ENCODE peak calls at places on chromosome 12, in seven cellular contexts. T is esophagus squamous epithelium, V is SK-N-SH, R is mesenchymal stem cell, X is ascending aorta, F is suprapubic skin, I is fibroblast of lung. N is an unnamed sample. For H3K27me3, the result is how much of the 10 kb centered on the place peaks cover.

GRCh38 chr12:11446372-11446771 is 51.0 kb upstream of the PRB2 start:
- DNase-seq in X (no peak), V (no peak), F (no peak), I (no peak), R (no peak), T (no peak), N (no peak)

GRCh38 chr12:122995503-122996187 is 15.2 kb downstream of the ARL6IP4 start:
- DNase-seq in X (no peak), R (no peak), T (no peak), I (no peak), F (no peak), V (no peak), N (no peak)

GRCh38 chr12:95724767-95725166 is 65.8 kb downstream of the NTN4 start:
- DNase-seq in T (no peak), R (no peak), V (no peak), F (no peak), X (no peak), I (no peak), N (no peak)

GRCh38 chr12:27333311-27334009 is 824 bp downstream of the BMAL2 start:
- DNase-seq in X (no peak), F (peak), I (no peak), T (no peak), V (peak), R (peak), N (no peak)

GRCh38 chr12:50928392-50928791 is 24.0 kb upstream of the HIGD1C start:
- DNase-seq in V (no peak), F (no peak), X (no peak), T (no peak), R (no peak), I (peak), N (no peak)

GRCh38 chr12:6206327-6206726 is 6.1 kb downstream of the CD9 start:
- DNase-seq in R (no peak), X (no peak), T (no peak), I (no peak), F (no peak), V (no peak), N (no peak)

GRCh38 chr12:45587877-45588530 is 141.5 kb upstream of the ARID2 start:
- DNase-seq in T (no peak), X (no peak), R (no peak), I (no peak), V (no peak), F (no peak), N (no peak)

GRCh38 chr12:131796754-131797587 is 31.2 kb upstream of the MMP17 start:
- DNase-seq in I (no peak), T (no peak), V (no peak), R (no peak), F (no peak), X (no peak), N (no peak)

GRCh38 chr12:5262450-5262849 is 169.5 kb upstream of the NTF3 start:
- DNase-seq in X (no peak), V (no peak), T (no peak), F (no peak), I (peak), R (no peak), N (no peak)

GRCh38 chr12:77372469-77372868 is 307.1 kb upstream of the E2F7 start:
- DNase-seq in T (no peak), F (no peak), R (no peak), I (no peak), X (no peak), V (no peak), N (no peak)

GRCh38 chr12:70598467-70599194 is 38.6 kb downstream of the PTPRB start:
- DNase-seq in F (no peak), I (no peak), X (no peak), R (no peak), T (no peak), V (peak), N (no peak)

GRCh38 chr12:121678721-121679300 is 9.4 kb upstream of the MORN3 start:
- DNase-seq in F (no peak), X (no peak), I (no peak), V (no peak), R (no peak), T (no peak), N (no peak)

GRCh38 chr12:51821423-51822260 is 26.9 kb downstream of the FIGNL2 start:
- DNase-seq in X (no peak), I (no peak), R (no peak), V (no peak), F (no peak), T (no peak), N (no peak)

GRCh38 chr12:89603678-89604077 is 77.8 kb upstream of the POC1B start:
- DNase-seq in X (no peak), V (no peak), T (no peak), I (no peak), F (no peak), R (no peak), N (no peak)

GRCh38 chr12:88393017-88393767 is 187.1 kb downstream of the KITLG start:
- DNase-seq in X (no peak), V (peak), T (no peak), F (no peak), R (peak), I (no peak), N (no peak)

GRCh38 chr12:40793471-40793870 is 101.2 kb downstream of the CNTN1 start:
- DNase-seq in X (no peak), R (no peak), T (no peak), I (no peak), V (no peak), F (no peak), N (no peak)

GRCh38 chr12:34394211-34395055 is 372.1 kb downstream of the ALG10 start:
- DNase-seq in F (peak), V (peak), R (no peak), X (peak), T (no peak), I (no peak), N (peak)

GRCh38 chr12:62331306-62331705 is 71.1 kb downstream of the USP15 start:
- DNase-seq in T (no peak), F (no peak), V (no peak), R (no peak), I (no peak), X (no peak), N (no peak)

GRCh38 chr12:71085575-71085974 is 72.2 kb downstream of the TSPAN8 start:
- DNase-seq in R (peak), F (no peak), I (peak), V (no peak), T (no peak), X (no peak), N (no peak)

GRCh38 chr12:88882662-88883061 is 302.4 kb upstream of the KITLG start:
- DNase-seq in V (no peak), X (no peak), R (no peak), T (no peak), I (no peak), F (no peak), N (no peak)

GRCh38 chr12:112907415-112908157 is 824 bp downstream of the OAS1 start:
- DNase-seq in X (no peak), R (no peak), V (no peak), F (no peak), I (no peak), T (no peak), N (no peak)

GRCh38 chr12:48995061-48995879 is 3.9 kb downstream of the DDN start:
- DNase-seq in X (no peak), R (peak), F (peak), V (peak), T (no peak), I (peak), N (peak)

GRCh38 chr12:42382013-42382696 is 56.2 kb downstream of the PPHLN1 start:
- DNase-seq in T (no peak), F (no peak), R (peak), X (no peak), V (no peak), I (peak), N (no peak)

GRCh38 chr12:26271889-26272492 is 76.6 kb downstream of the SSPN start:
- DNase-seq in R (peak), I (peak), V (no peak), T (no peak), X (peak), F (no peak), N (peak)

GRCh38 chr12:107992870-107993451 is 136.1 kb upstream of the WSCD2 start:
- DNase-seq in F (no peak), I (peak), T (no peak), V (peak), R (peak), X (no peak), N (no peak)

GRCh38 chr12:116694653-116695463 is 43.0 kb downstream of the SPRING1 start:
- DNase-seq in F (no peak), R (no peak), I (no peak), V (no peak), X (no peak), T (no peak), N (no peak)

GRCh38 chr12:41681898-41682297 is 462.8 kb downstream of the GXYLT1 start:
- DNase-seq in I (no peak), X (no peak), F (no peak), R (no peak), T (no peak), V (no peak), N (no peak)

GRCh38 chr12:9331218-9331626 is 123.0 kb upstream of the PZP start:
- DNase-seq in R (peak), X (no peak), T (no peak), V (peak), I (peak), F (no peak), N (peak)

GRCh38 chr12:93805736-93806141 is 128.6 kb downstream of the CRADD start:
- DNase-seq in F (no peak), T (no peak), X (no peak), V (no peak), I (no peak), R (no peak), N (no peak)

GRCh38 chr12:18443768-18444437 is 182.6 kb downstream of the PIK3C2G start:
- DNase-seq in F (no peak), X (no peak), T (no peak), I (no peak), R (no peak), V (no peak), N (no peak)

GRCh38 chr12:57736743-57737466 is 1.6 kb downstream of the AGAP2 start:
- DNase-seq in R (no peak), F (no peak), T (no peak), I (no peak), V (no peak), X (no peak), N (no peak)

GRCh38 chr12:46664771-46665287 is 161.0 kb downstream of the SLC38A4 start:
- DNase-seq in V (no peak), X (no peak), F (no peak), T (no peak), R (peak), I (peak), N (no peak)

GRCh38 chr12:15728118-15728598 is 61.0 kb downstream of the EPS8 start:
- DNase-seq in R (peak), I (peak), F (no peak), T (no peak), X (no peak), V (peak), N (no peak)

GRCh38 chr12:128266559-128267245 is at the start of gene TMEM132C:
- DNase-seq in I (no peak), V (no peak), F (no peak), R (no peak), X (no peak), T (no peak), N (no peak)

GRCh38 chr12:128267246-128267622 is 264 bp downstream of the TMEM132C start:
- DNase-seq in R (no peak), I (no peak), T (no peak), V (peak), F (no peak), X (no peak), N (no peak)

GRCh38 chr12:128267651-128268347 is 829 bp downstream of the TMEM132C start:
- DNase-seq in X (no peak), F (no peak), V (peak), T (no peak), I (no peak), R (no peak), N (no peak)

GRCh38 chr12:128265566-128265965 is 1.4 kb upstream of the TMEM132C start:
- DNase-seq in V (no peak), T (no peak), X (no peak), R (no peak), F (no peak), I (no peak), N (no peak)

DNA sequence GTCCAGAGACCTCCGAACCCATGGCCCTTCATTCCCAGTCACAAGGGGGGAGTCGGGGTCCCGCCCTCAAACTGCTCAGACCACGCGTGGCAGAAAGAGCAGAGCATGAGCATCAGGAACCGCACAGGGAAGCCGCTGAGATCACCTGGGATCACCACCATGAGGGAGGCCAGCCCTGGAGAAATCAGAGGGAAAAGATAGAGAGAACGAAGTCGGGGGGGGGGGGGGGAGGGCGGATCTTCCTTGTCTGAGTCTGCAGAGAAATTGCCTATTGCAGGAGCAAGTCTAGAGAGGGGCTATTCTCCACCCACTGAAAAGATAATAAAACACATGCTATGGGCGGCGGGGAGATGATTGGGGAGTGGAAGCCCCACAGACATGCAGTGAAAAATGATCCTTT is 884 bp upstream of the TMEM132C start:
- DNase-seq in R (no peak), V (no peak), T (no peak), F (no peak), I (no peak), X (no peak), N (no peak)
- H3K27me3 ChIP-seq in R (half or more), V (under half), T (under half), F (half or more), I (under half), X (under half), N (under half)

DNA sequence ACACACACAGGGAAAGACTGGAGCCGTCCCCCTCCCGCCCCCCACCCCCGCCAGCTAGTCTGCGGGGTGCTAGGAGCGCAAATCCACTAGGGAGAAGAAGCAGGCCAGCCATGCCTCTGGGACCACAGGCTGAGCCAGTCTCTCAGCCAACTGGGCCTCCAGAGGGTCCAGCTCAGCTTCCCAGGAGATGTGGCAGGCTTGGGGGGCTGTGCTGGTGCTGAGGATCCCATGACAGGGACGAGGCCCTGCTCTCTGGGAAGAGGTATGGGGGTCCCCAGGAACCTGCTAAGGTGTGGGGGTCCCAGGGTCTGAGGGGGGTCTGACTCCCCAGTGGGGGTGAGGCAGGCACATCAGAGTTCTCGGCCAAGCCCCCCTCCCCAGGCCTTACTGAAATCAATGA is 133.5 kb downstream of the NCOR2 start:
- DNase-seq in F (no peak), T (no peak), X (no peak), V (no peak), I (no peak), R (no peak), N (no peak)
- H3K27ac ChIP-seq in F (no peak), T (no peak), X (peak), V (no peak), I (no peak), R (no peak), N (peak)

GRCh38 chr12:120072472-120072871 is 44.1 kb downstream of the RAB35 start:
- DNase-seq in X (no peak), F (peak), V (no peak), I (no peak), R (no peak), T (no peak), N (no peak)
- H3K27me3 ChIP-seq in X (under half), F (under half), V (under half), I (under half), R (under half), T (under half), N (under half)

GRCh38 chr12:54588892-54589291 is 433 bp upstream of the PPP1R1A start:
- DNase-seq in F (no peak), T (no peak), I (no peak), R (no peak), X (no peak), V (no peak), N (no peak)

GRCh38 chr12:54586620-54587019 is 1.8 kb downstream of the PPP1R1A start:
- DNase-seq in X (no peak), T (no peak), F (no peak), R (no peak), V (no peak), I (no peak), N (no peak)

GRCh38 chr12:54589964-54590363 is 1.5 kb upstream of the PPP1R1A start:
- DNase-seq in F (no peak), T (no peak), I (no peak), V (no peak), X (no peak), R (no peak), N (no peak)

GRCh38 chr12:54587315-54587821 is 1.1 kb downstream of the PPP1R1A start:
- DNase-seq in V (no peak), R (no peak), X (peak), F (no peak), I (no peak), T (no peak), N (no peak)

DNA sequence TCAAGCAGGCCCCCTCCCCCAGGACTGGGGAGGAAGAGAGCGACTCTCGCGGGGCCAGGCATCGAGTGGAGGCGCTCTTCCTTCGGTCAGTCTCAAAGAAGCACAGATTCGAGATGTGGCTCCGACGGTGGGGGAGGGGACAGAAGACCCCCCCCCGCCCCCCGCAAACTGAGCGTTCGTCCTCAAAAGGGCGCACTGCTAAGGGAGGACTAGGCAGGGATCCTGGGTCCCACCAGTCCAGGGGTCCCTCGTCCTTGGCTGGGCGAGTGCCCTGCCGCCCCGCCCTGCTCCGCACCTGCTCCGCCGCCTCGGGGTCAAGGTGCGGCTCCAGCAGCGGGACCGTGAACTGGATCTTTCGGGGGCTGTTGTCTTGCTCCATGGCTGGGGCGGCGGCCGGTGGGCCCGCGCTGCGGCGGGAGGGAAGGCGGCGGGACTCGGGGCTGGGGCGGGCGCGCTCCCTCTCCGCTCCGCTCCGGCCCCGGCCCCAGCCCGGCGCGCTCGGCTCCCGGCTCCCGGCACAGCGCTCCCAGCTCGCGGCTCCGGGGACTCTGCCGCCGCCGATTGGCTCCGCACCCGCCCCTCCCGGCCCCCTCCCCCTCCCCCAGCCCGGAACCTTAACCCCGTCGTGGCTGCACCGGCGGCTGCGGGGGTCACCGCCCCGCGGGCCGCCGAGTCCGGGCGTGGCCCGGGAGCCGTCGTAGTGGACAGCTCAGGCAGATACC is at the start of gene PPP1R1A:
- DNase-seq in T (no peak), I (no peak), R (no peak), F (no peak), V (peak), X (no peak), N (no peak)
- H3K27ac ChIP-seq in T (no peak), I (no peak), R (no peak), F (no peak), V (no peak), X (peak), N (no peak)